ENCODE peak calls at places on chromosomes 4 and X, in eight cellular contexts. R is Karpas-422; K is neural crest cell; J is DMS153; X is stimulated activated CD4-positive, alpha-beta T cell treated with anti-CD3 and anti-CD28 coated beads, Interleukin-2, amount 100 ng/mL, for 48 hours; E is lower leg skin; O is SW 1271; T is T-helper 22 cell. N is an unnamed sample.
A peak's percentile ranks its signal among the peaks of the same experiment; 100 is the strongest.

GRCh38 chr4:186726440-186727148 is 2.9 kb upstream of the FAT1 start:
- DNase-seq in O (no peak), K (peak; percentile 71), T (no peak), E (peak; percentile 93), J (peak; percentile 59), R (no peak), X (no peak), N (no peak)

GRCh38 chrX:17009856-17010650 is 63.6 kb downstream of the REPS2 start:
- DNase-seq in X (no peak), R (no peak), J (no peak), E (no peak), K (no peak), O (no peak), T (no peak), N (no peak)

GRCh38 chr4:101187837-101188236 is 159.5 kb downstream of the PPP3CA start:
- DNase-seq in T (no peak), J (no peak), K (no peak), E (no peak), R (peak; percentile 44), O (no peak), X (no peak), N (no peak)

GRCh38 chr4:18198653-18199052 is 177.1 kb upstream of the LCORL start:
- DNase-seq in O (no peak), R (peak; percentile 52), X (no peak), J (no peak), E (no peak), K (no peak), T (no peak), N (no peak)

GRCh38 chr4:12689457-12689856 is 794.7 kb downstream of the RAB28 start:
- DNase-seq in E (no peak), K (no peak), T (no peak), R (no peak), J (no peak), X (no peak), O (no peak), N (no peak)

GRCh38 chr4:16199132-16199531 is 27.1 kb downstream of the TAPT1 start:
- DNase-seq in J (no peak), R (peak; percentile 61), E (no peak), X (no peak), O (no peak), K (no peak), T (no peak), N (no peak)

GRCh38 chr4:183158062-183158461 is 59.0 kb downstream of the WWC2 start:
- DNase-seq in K (no peak), T (no peak), X (no peak), J (no peak), E (no peak), R (no peak), O (no peak), N (no peak)

GRCh38 chrX:50100188-50100587 is 100.6 kb downstream of the AKAP4 start:
- DNase-seq in E (no peak), T (no peak), R (peak; percentile 61), X (no peak), J (no peak), K (no peak), O (no peak), N (no peak)

GRCh38 chrX:16212436-16212835 is 45.2 kb downstream of the MAGEB17 start:
- DNase-seq in R (peak; percentile 59), X (no peak), O (no peak), E (no peak), K (no peak), T (no peak), J (peak; percentile 1), N (no peak)

GRCh38 chr4:6728320-6729029 is 12.5 kb downstream of the BLOC1S4 start:
- DNase-seq in J (no peak), O (no peak), X (no peak), K (no peak), R (no peak), T (no peak), E (no peak), N (no peak)

GRCh38 chrX:102746134-102746584 is 25.6 kb downstream of the GPRASP3 start:
- DNase-seq in T (no peak), J (no peak), O (no peak), E (peak; percentile 85), X (no peak), K (no peak), R (no peak), N (no peak)

GRCh38 chrX:150146271-150146888 is 208.1 kb upstream of the EOLA2 start:
- DNase-seq in K (no peak), J (no peak), R (no peak), O (no peak), E (no peak), T (no peak), X (no peak), N (no peak)

GRCh38 chr4:158809611-158810486 is 41.0 kb downstream of the FNIP2 start:
- DNase-seq in E (no peak), K (no peak), J (peak; percentile 68), O (no peak), T (no peak), X (no peak), R (peak; percentile 69), N (peak; percentile 99)

GRCh38 chrX:42109428-42109827 is 186.1 kb upstream of the CASK start:
- DNase-seq in X (no peak), O (no peak), T (no peak), K (no peak), J (no peak), E (no peak), R (no peak), N (no peak)

GRCh38 chrX:49850028-49850427 is 20.9 kb downstream of the PAGE4 start:
- DNase-seq in K (no peak), O (no peak), J (no peak), T (no peak), E (no peak), R (peak; percentile 66), X (no peak), N (no peak)

GRCh38 chr4:148469938-148470337 is 27.7 kb upstream of the NR3C2 start:
- DNase-seq in O (no peak), T (no peak), R (no peak), E (no peak), J (no peak), X (no peak), K (no peak), N (no peak)

GRCh38 chrX:22095306-22095705 is 63.2 kb downstream of the PHEX start:
- DNase-seq in R (no peak), O (no peak), X (no peak), T (no peak), J (no peak), K (no peak), E (peak; percentile 88), N (no peak)

GRCh38 chrX:47112316-47112954 is 32.1 kb downstream of the NDUFB11 start:
- DNase-seq in O (no peak), R (no peak), X (no peak), E (peak; percentile 72), J (no peak), T (no peak), K (no peak), N (no peak)

GRCh38 chrX:37926700-37927099 is 79.3 kb upstream of the DYNLT3 start:
- DNase-seq in R (peak; percentile 81), K (no peak), O (no peak), E (no peak), T (no peak), X (no peak), J (no peak), N (no peak)

GRCh38 chrX:120625366-120625765 is 4.5 kb downstream of the C1GALT1C1 start:
- DNase-seq in X (no peak), K (no peak), E (no peak), O (no peak), R (no peak), J (no peak), T (no peak), N (peak; percentile 37)

GRCh38 chrX:53256446-53257041 is 24.8 kb downstream of the IQSEC2 start:
- DNase-seq in R (no peak), J (no peak), E (no peak), X (no peak), O (no peak), T (no peak), K (no peak), N (no peak)

GRCh38 chr4:5940470-5941203 is 47.8 kb upstream of the CRMP1 start:
- DNase-seq in R (peak; percentile 90), X (no peak), T (no peak), O (no peak), K (no peak), J (peak; percentile 85), E (no peak), N (no peak)

GRCh38 chr4:52996261-52997131 is 134.4 kb downstream of the RASL11B start:
- DNase-seq in E (no peak), K (no peak), J (no peak), O (no peak), T (no peak), X (no peak), R (no peak), N (no peak)